ENCODE peak calls at places on chromosomes 2 and 18, in six cellular contexts. N is brain microvascular endothelial cell, W is AG04449, F is psoas muscle, X is foreskin fibroblast, S is BJ. V is an unnamed sample.

GRCh38 chr2:27369471-27370025 is 590 bp downstream of the EIF2B4 start:
- DNase-seq in N (peak), W (no peak), F (peak), X (peak), S (no peak), V (no peak)

GRCh38 chr18:25979358-25979727 is 111.1 kb downstream of the SS18 start:
- DNase-seq in N (no peak), W (no peak), F (no peak), X (no peak), S (no peak), V (no peak)

GRCh38 chr2:44286119-44286883 is 11.0 kb downstream of the SLC3A1 start:
- DNase-seq in N (no peak), W (no peak), F (no peak), X (no peak), S (no peak), V (no peak)

GRCh38 chr2:95266781-95267430 is 7.3 kb upstream of the PROM2 start:
- DNase-seq in N (no peak), W (no peak), F (no peak), X (no peak), S (no peak), V (no peak)

GRCh38 chr2:177314194-177314593 is 49.7 kb upstream of the NFE2L2 start:
- DNase-seq in N (peak), W (peak), F (no peak), X (peak), S (peak), V (no peak)

GRCh38 chr2:8538531-8538930 is 143.3 kb upstream of the ID2 start:
- DNase-seq in N (no peak), W (no peak), F (no peak), X (no peak), S (no peak), V (no peak)

GRCh38 chr18:12159446-12159845 is 65.8 kb downstream of the ANKRD62 start:
- DNase-seq in N (peak), W (no peak), F (no peak), X (peak), S (no peak), V (no peak)

GRCh38 chr2:240432430-240432819 is 3.0 kb upstream of the GPC1 start:
- DNase-seq in N (no peak), W (no peak), F (no peak), X (no peak), S (no peak), V (no peak)

GRCh38 chr2:192159764-192160163 is 35.0 kb downstream of the TMEFF2 start:
- DNase-seq in N (no peak), W (no peak), F (no peak), X (no peak), S (no peak), V (no peak)

GRCh38 chr18:44093253-44093652 is 587.4 kb upstream of the SETBP1 start:
- DNase-seq in N (no peak), W (no peak), F (no peak), X (no peak), S (no peak), V (no peak)

GRCh38 chr2:203918839-203919238 is 17.7 kb upstream of the ICOS start:
- DNase-seq in N (no peak), W (no peak), F (no peak), X (no peak), S (no peak), V (no peak)

GRCh38 chr2:45011621-45012602 is 2.7 kb upstream of the SIX2 start:
- DNase-seq in N (no peak), W (no peak), F (no peak), X (no peak), S (no peak), V (no peak)

GRCh38 chr2:148391324-148391723 is 253.2 kb upstream of the EPC2 start:
- DNase-seq in N (no peak), W (peak), F (no peak), X (peak), S (peak), V (no peak)

GRCh38 chr18:37483221-37483971 is 82.2 kb downstream of the CELF4 start:
- DNase-seq in N (peak), W (no peak), F (no peak), X (peak), S (no peak), V (no peak)

GRCh38 chr2:101704816-101705565 is 7.5 kb downstream of the MAP4K4 start:
- DNase-seq in N (no peak), W (no peak), F (no peak), X (no peak), S (no peak), V (no peak)

GRCh38 chr18:67513285-67513684 is 3.2 kb downstream of the DSEL start:
- DNase-seq in N (peak), W (no peak), F (no peak), X (no peak), S (no peak), V (no peak)

GRCh38 chr18:78160961-78161656 is 818.5 kb upstream of the SALL3 start:
- DNase-seq in N (no peak), W (no peak), F (no peak), X (no peak), S (no peak), V (no peak)

GRCh38 chr2:181839811-181840210 is 51.7 kb upstream of the ITPRID2 start:
- DNase-seq in N (no peak), W (no peak), F (no peak), X (no peak), S (no peak), V (no peak)

GRCh38 chr2:5725794-5726463 is 33.7 kb downstream of the SOX11 start:
- DNase-seq in N (peak), W (no peak), F (no peak), X (no peak), S (no peak), V (no peak)

GRCh38 chr2:73289304-73289703 is 4.0 kb downstream of the EGR4 start:
- DNase-seq in N (no peak), W (no peak), F (no peak), X (no peak), S (no peak), V (no peak)

GRCh38 chr2:207473203-207473865 is 56.4 kb upstream of the CREB1 start:
- DNase-seq in N (peak), W (peak), F (no peak), X (peak), S (peak), V (peak)

GRCh38 chr2:201618744-201619654 is 24.3 kb downstream of the TMEM237 start:
- DNase-seq in N (peak), W (no peak), F (peak), X (peak), S (no peak), V (no peak)

GRCh38 chr2:65456074-65456473 is 23.7 kb upstream of the SPRED2 start:
- DNase-seq in N (peak), W (no peak), F (no peak), X (peak), S (no peak), V (peak)

GRCh38 chr18:55781481-55781957 is 193.5 kb upstream of the TCF4 start:
- DNase-seq in N (peak), W (peak), F (peak), X (peak), S (no peak), V (no peak)

GRCh38 chr2:178123163-178123562 is 10.9 kb downstream of the RBM45 start:
- DNase-seq in N (no peak), W (no peak), F (no peak), X (no peak), S (no peak), V (no peak)

GRCh38 chr2:168802825-168803726 is 639 bp downstream of the NOSTRIN start:
- DNase-seq in N (no peak), W (no peak), F (no peak), X (no peak), S (no peak), V (no peak)

GRCh38 chr2:168805615-168806014 is 3.2 kb downstream of the NOSTRIN start:
- DNase-seq in N (no peak), W (no peak), F (no peak), X (no peak), S (no peak), V (no peak)

GRCh38 chr2:168801456-168801855 is 981 bp upstream of the NOSTRIN start:
- DNase-seq in N (no peak), W (no peak), F (no peak), X (no peak), S (no peak), V (no peak)

GRCh38 chr2:168801961-168802824 is at the start of gene NOSTRIN:
- DNase-seq in N (no peak), W (no peak), F (no peak), X (no peak), S (no peak), V (no peak)

GRCh38 chr2:168804214-168804613 is 1.8 kb downstream of the NOSTRIN start:
- DNase-seq in N (no peak), W (no peak), F (no peak), X (no peak), S (no peak), V (no peak)
- H3K4me3 ChIP-seq in N (no peak), W (no peak), F (peak), X (no peak), S (no peak), V (peak)

DNA sequence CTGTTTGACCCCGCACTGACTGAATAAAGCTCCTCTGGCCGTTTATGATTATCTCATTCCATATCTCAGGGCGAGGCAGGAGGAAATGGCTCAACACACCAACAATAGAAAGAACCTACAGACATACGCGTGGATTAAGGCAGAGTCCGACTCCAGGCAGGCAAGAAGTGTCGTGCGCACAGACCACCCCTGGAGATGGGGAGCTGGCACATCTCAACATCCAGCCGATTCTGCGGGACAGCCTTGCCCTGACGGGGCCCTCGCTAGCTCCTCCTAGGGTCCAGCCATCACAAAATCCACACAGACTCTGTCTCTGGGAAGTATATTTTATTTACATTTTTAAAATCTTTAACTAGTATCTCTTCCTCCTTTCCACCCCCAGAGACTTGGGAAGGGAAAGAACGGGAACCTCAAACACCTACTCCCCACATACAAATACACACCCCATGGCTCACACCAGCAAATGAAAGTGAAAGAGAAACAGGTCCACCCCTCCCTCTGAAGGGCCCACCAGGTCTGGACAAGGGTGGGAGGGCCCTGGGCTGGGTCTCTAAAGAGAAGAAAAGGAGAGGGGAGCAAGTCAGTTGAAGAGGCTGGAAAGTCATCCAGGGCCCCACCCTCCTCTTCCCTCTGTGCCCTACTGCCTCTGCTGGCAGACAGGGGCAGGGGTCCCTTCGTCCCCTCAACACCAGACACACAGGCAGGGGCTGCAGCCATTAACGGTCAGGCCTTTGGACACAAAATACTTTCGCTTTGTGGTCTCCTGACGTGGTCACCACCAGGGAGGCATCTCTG is 3.2 kb downstream of the GPBAR1 start:
- DNase-seq in N (no peak), W (no peak), F (no peak), X (no peak), S (no peak), V (no peak)
- TF ChIP-seq CTCF in N (peak), W (no peak), F (no peak), X (peak), S (peak), V (peak)

GRCh38 chr2:104847821-104848160 is 6.1 kb upstream of the POU3F3 start:
- DNase-seq in N (no peak), W (no peak), F (no peak), X (no peak), S (no peak), V (no peak)
- H3K4me3 ChIP-seq in N (no peak), W (no peak), F (no peak), X (no peak), S (no peak), V (peak)

GRCh38 chr2:186241874-186242273 is 244.2 kb upstream of the ZC3H15 start:
- DNase-seq in N (no peak), W (no peak), F (no peak), X (no peak), S (no peak), V (no peak)
- TF ChIP-seq CTCF in N (no peak), W (no peak), F (no peak), X (no peak), S (no peak), V (no peak)

GRCh38 chr2:61178603-61179545 is 16.9 kb downstream of the C2orf74 start:
- DNase-seq in N (no peak), W (no peak), F (peak), X (no peak), S (no peak), V (peak)
- H3K4me3 ChIP-seq in N (peak), W (peak), F (peak), X (peak), S (peak), V (peak)

GRCh38 chr18:72634500-72634899 is 90.4 kb upstream of the CBLN2 start:
- DNase-seq in N (no peak), W (no peak), F (no peak), X (no peak), S (no peak), V (no peak)
- TF ChIP-seq CTCF in N (no peak), W (no peak), F (no peak), X (no peak), S (no peak), V (no peak)

GRCh38 chr2:72143441-72144356 is 4.0 kb downstream of the CYP26B1 start:
- DNase-seq in N (no peak), W (no peak), F (peak), X (no peak), S (no peak), V (no peak)
- H3K4me3 ChIP-seq in N (no peak), W (no peak), F (peak), X (no peak), S (no peak), V (peak)

DNA sequence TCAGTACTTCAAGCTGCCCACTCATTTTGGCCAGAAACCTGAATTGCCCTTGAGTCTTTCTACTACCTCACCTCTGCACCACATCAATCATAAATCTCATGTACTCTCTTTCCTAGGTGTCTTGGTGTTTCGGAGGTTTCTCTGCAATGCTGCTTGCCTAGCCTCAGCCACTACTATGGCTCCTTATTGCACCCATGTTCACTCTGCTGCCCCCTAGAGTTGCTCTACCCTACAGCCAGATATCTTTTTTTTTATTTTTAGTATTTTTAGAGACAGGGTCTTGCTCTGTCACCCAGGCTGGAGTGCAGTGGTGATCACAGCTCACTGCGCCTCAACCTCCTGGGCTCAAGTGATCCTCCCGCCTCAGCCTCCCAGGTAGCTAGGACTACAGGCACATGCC is 413.0 kb downstream of the PTPRM start:
- DNase-seq in N (no peak), W (no peak), F (no peak), X (no peak), S (no peak), V (no peak)
- TF ChIP-seq CTCF in N (peak), W (no peak), F (no peak), X (no peak), S (peak), V (peak)

GRCh38 chr2:72141032-72141645 is 6.5 kb downstream of the CYP26B1 start:
- DNase-seq in N (no peak), W (no peak), F (no peak), X (no peak), S (no peak), V (no peak)
- H3K4me3 ChIP-seq in N (no peak), W (no peak), F (no peak), X (no peak), S (no peak), V (no peak)